ENCODE peak calls at places on chromosomes 2 and 18, in ten cellular contexts. One of them, this sample, is unnamed.

GRCh38 chr2:23651187-23651983 is 266.4 kb downstream of the KLHL29 start:
- DNase-seq in GM13977: no peak
- DNase-seq in CD4-positive, alpha-beta T cell: no peak
- DNase-seq in A549: no peak
- DNase-seq in astrocyte of the spinal cord: peak
- DNase-seq in mucosa of descending colon: no peak
- DNase-seq in tibial artery: no peak
- DNase-seq in K562: no peak
- DNase-seq in MM.1S: no peak
- DNase-seq in type B pancreatic cell: no peak
- DNase-seq in this sample: no peak

GRCh38 chr18:77820472-77820871 is 570.8 kb downstream of the GALR1 start:
- DNase-seq in GM13977: no peak
- DNase-seq in CD4-positive, alpha-beta T cell: no peak
- DNase-seq in A549: no peak
- DNase-seq in astrocyte of the spinal cord: no peak
- DNase-seq in mucosa of descending colon: no peak
- DNase-seq in tibial artery: no peak
- DNase-seq in K562: no peak
- DNase-seq in MM.1S: no peak
- DNase-seq in type B pancreatic cell: no peak
- DNase-seq in this sample: no peak

GRCh38 chr2:150325656-150326055 is 161.8 kb downstream of the RND3 start:
- DNase-seq in GM13977: no peak
- DNase-seq in CD4-positive, alpha-beta T cell: no peak
- DNase-seq in A549: no peak
- DNase-seq in astrocyte of the spinal cord: no peak
- DNase-seq in mucosa of descending colon: no peak
- DNase-seq in tibial artery: no peak
- DNase-seq in K562: no peak
- DNase-seq in MM.1S: no peak
- DNase-seq in type B pancreatic cell: no peak
- DNase-seq in this sample: no peak

GRCh38 chr18:49658871-49659378 is 97.1 kb downstream of the LIPG start:
- DNase-seq in GM13977: no peak
- DNase-seq in CD4-positive, alpha-beta T cell: no peak
- DNase-seq in A549: no peak
- DNase-seq in astrocyte of the spinal cord: no peak
- DNase-seq in mucosa of descending colon: no peak
- DNase-seq in tibial artery: no peak
- DNase-seq in K562: no peak
- DNase-seq in MM.1S: no peak
- DNase-seq in type B pancreatic cell: no peak
- DNase-seq in this sample: no peak

GRCh38 chr2:175432021-175432420 is 250.5 kb upstream of the ATP5MC3 start:
- DNase-seq in GM13977: no peak
- DNase-seq in CD4-positive, alpha-beta T cell: no peak
- DNase-seq in A549: no peak
- DNase-seq in astrocyte of the spinal cord: no peak
- DNase-seq in mucosa of descending colon: no peak
- DNase-seq in tibial artery: no peak
- DNase-seq in K562: no peak
- DNase-seq in MM.1S: no peak
- DNase-seq in type B pancreatic cell: no peak
- DNase-seq in this sample: no peak

GRCh38 chr18:23703057-23703986 is 14.1 kb downstream of the LAMA3 start:
- DNase-seq in GM13977: peak
- DNase-seq in CD4-positive, alpha-beta T cell: no peak
- DNase-seq in A549: peak
- DNase-seq in astrocyte of the spinal cord: peak
- DNase-seq in mucosa of descending colon: no peak
- DNase-seq in tibial artery: no peak
- DNase-seq in K562: peak
- DNase-seq in MM.1S: no peak
- DNase-seq in type B pancreatic cell: no peak
- DNase-seq in this sample: peak

GRCh38 chr2:27100036-27100435 is 13.5 kb downstream of the KHK start:
- DNase-seq in GM13977: no peak
- DNase-seq in CD4-positive, alpha-beta T cell: no peak
- DNase-seq in A549: no peak
- DNase-seq in astrocyte of the spinal cord: no peak
- DNase-seq in mucosa of descending colon: no peak
- DNase-seq in tibial artery: no peak
- DNase-seq in K562: no peak
- DNase-seq in MM.1S: no peak
- DNase-seq in type B pancreatic cell: no peak
- DNase-seq in this sample: no peak

GRCh38 chr18:62828091-62828640 is 112.8 kb downstream of the PHLPP1 start:
- DNase-seq in GM13977: no peak
- DNase-seq in CD4-positive, alpha-beta T cell: no peak
- DNase-seq in A549: no peak
- DNase-seq in astrocyte of the spinal cord: no peak
- DNase-seq in mucosa of descending colon: no peak
- DNase-seq in tibial artery: no peak
- DNase-seq in K562: no peak
- DNase-seq in MM.1S: no peak
- DNase-seq in type B pancreatic cell: no peak
- DNase-seq in this sample: no peak

GRCh38 chr2:10668402-10669012 is 21.3 kb downstream of the NOL10 start:
- DNase-seq in GM13977: peak
- DNase-seq in CD4-positive, alpha-beta T cell: no peak
- DNase-seq in A549: peak
- DNase-seq in astrocyte of the spinal cord: peak
- DNase-seq in mucosa of descending colon: no peak
- DNase-seq in tibial artery: no peak
- DNase-seq in K562: no peak
- DNase-seq in MM.1S: peak
- DNase-seq in type B pancreatic cell: no peak
- DNase-seq in this sample: peak

DNA sequence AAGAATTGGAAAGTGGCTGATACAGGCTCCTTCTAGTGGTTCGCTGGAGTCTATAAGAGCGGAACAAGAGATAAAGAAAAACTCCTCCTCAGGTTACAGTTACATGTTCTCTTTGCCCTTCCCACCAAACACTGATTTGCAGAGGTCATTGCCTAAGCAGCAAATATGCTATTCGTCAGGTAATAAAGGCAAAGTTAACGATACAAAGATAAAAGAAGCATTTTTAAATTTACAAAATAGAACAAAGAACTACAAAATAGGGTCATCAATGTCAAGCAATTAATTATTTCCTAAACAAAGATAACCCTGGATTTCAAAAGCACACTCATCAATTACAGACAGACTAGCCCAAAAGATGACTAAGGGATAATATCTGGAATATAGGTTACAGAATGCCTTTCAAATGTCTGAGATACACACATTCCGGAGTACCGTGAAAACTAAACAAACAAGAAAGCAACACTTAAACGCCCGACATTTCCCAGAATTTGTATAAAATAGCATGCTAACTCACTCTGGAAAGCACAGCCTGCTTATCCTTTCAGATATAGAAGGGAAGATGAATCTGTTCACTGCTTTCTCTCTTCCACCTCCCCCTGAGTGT is 186.4 kb downstream of the MREG start:
- DNase-seq in GM13977: no peak
- DNase-seq in CD4-positive, alpha-beta T cell: no peak
- DNase-seq in A549: peak
- DNase-seq in astrocyte of the spinal cord: no peak
- DNase-seq in mucosa of descending colon: no peak
- DNase-seq in tibial artery: no peak
- DNase-seq in K562: no peak
- DNase-seq in MM.1S: no peak
- DNase-seq in type B pancreatic cell: no peak
- DNase-seq in this sample: no peak
- TF ChIP-seq CTCF in GM13977: no peak
- TF ChIP-seq CTCF in CD4-positive, alpha-beta T cell: no peak
- TF ChIP-seq CTCF in A549: no peak
- TF ChIP-seq CTCF in astrocyte of the spinal cord: peak
- TF ChIP-seq CTCF in mucosa of descending colon: no peak
- TF ChIP-seq CTCF in tibial artery: no peak
- TF ChIP-seq CTCF in K562: no peak
- TF ChIP-seq CTCF in MM.1S: no peak
- TF ChIP-seq CTCF in type B pancreatic cell: no peak
- TF ChIP-seq CTCF in this sample: no peak

GRCh38 chr2:64918220-64918886 is 70.8 kb upstream of the SLC1A4 start:
- DNase-seq in GM13977: no peak
- DNase-seq in CD4-positive, alpha-beta T cell: no peak
- DNase-seq in A549: no peak
- DNase-seq in astrocyte of the spinal cord: no peak
- DNase-seq in mucosa of descending colon: no peak
- DNase-seq in tibial artery: no peak
- DNase-seq in K562: no peak
- DNase-seq in MM.1S: peak
- DNase-seq in type B pancreatic cell: no peak
- DNase-seq in this sample: no peak

GRCh38 chr2:64924178-64924934 is 64.8 kb upstream of the SLC1A4 start:
- DNase-seq in GM13977: no peak
- DNase-seq in CD4-positive, alpha-beta T cell: no peak
- DNase-seq in A549: no peak
- DNase-seq in astrocyte of the spinal cord: no peak
- DNase-seq in mucosa of descending colon: no peak
- DNase-seq in tibial artery: no peak
- DNase-seq in K562: no peak
- DNase-seq in MM.1S: no peak
- DNase-seq in type B pancreatic cell: no peak
- DNase-seq in this sample: no peak

GRCh38 chr2:64923385-64923710 is 65.9 kb upstream of the SLC1A4 start:
- DNase-seq in GM13977: no peak
- DNase-seq in CD4-positive, alpha-beta T cell: no peak
- DNase-seq in A549: no peak
- DNase-seq in astrocyte of the spinal cord: no peak
- DNase-seq in mucosa of descending colon: no peak
- DNase-seq in tibial artery: no peak
- DNase-seq in K562: no peak
- DNase-seq in MM.1S: no peak
- DNase-seq in type B pancreatic cell: no peak
- DNase-seq in this sample: no peak

GRCh38 chr2:64919261-64919660 is 69.9 kb upstream of the SLC1A4 start:
- DNase-seq in GM13977: no peak
- DNase-seq in CD4-positive, alpha-beta T cell: no peak
- DNase-seq in A549: no peak
- DNase-seq in astrocyte of the spinal cord: no peak
- DNase-seq in mucosa of descending colon: no peak
- DNase-seq in tibial artery: no peak
- DNase-seq in K562: no peak
- DNase-seq in MM.1S: no peak
- DNase-seq in type B pancreatic cell: no peak
- DNase-seq in this sample: no peak

DNA sequence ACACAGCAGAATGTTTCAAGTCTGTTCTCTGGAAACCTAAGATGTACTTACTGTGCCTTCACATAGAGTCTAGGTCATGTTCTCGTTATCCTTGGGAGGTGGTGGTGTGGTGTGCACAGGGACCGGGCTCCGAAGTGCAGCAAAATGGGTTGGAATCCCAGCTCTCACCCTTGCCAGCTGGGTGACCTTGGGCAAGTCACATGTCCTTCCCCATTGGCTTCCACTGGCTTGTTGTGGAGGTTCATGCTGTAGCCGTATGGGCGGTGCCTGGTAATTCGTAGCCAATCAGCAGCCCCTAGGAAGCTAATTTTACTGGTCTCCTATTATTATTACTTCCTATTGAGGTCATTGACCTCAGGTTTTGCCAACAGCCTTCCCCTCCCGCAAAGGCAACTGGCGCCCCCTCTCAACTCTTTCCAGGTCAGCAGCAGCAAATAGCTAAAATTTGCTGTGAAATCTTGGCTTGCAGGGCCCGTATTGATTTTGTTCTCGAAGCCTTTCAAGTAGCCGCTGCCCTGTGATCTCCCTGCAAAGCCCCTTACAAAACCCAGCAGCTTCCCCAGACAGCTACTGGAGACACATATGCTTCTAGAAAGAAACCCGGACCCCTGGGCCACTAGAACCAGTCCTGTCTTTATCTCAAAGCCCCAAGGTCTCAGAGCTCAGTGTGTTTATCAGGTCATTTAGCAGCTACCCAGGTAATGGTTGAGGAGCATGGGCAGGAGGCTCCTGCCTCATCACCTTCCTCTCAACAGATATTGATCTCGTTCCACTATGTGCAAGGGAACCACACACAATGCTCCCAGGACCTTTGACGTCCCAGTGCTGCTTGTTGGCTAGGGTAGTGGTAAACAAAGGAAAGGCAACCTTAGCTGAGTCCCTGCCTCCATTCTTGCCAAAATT is 66.5 kb upstream of the SLC1A4 start:
- DNase-seq in GM13977: no peak
- DNase-seq in CD4-positive, alpha-beta T cell: no peak
- DNase-seq in A549: no peak
- DNase-seq in astrocyte of the spinal cord: no peak
- DNase-seq in mucosa of descending colon: no peak
- DNase-seq in tibial artery: no peak
- DNase-seq in K562: no peak
- DNase-seq in MM.1S: no peak
- DNase-seq in type B pancreatic cell: no peak
- DNase-seq in this sample: no peak
- TF ChIP-seq CTCF in GM13977: peak
- TF ChIP-seq CTCF in CD4-positive, alpha-beta T cell: no peak
- TF ChIP-seq CTCF in A549: no peak
- TF ChIP-seq CTCF in astrocyte of the spinal cord: no peak
- TF ChIP-seq CTCF in mucosa of descending colon: no peak
- TF ChIP-seq CTCF in tibial artery: no peak
- TF ChIP-seq CTCF in K562: peak
- TF ChIP-seq CTCF in MM.1S: no peak
- TF ChIP-seq CTCF in type B pancreatic cell: no peak
- TF ChIP-seq CTCF in this sample: no peak

DNA sequence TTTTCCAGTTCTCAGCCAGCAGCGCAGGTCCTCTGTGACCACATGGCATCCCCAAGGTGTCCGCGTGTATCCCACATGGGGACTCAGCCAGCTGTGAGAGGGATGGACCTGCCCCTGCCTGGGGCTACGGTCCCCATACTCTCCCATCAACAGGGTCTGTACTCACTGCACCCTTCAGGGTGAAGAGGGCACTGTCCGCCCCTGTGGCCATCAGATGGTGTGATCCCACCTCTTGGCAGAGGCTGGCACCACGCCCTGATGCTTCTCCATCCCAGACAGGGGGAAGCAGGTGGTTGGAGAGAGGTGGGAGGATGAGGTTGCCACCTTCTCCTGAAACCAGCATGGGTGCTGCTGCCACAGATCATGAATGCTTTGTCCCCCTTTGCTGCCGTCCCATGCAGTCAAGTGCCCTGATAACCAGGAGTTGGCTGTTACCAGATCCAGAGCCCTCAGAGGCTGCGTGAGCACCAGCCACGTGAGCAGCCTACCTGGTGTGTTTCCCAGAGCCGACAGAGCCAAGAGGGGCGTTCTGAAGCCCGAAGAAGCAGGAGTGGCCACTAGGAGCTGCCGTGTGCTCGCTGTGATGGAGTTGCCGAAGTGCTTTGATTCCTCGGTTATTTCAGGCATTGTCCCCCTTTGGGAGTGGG is 93.9 kb downstream of the SH3RF3 start:
- DNase-seq in GM13977: no peak
- DNase-seq in CD4-positive, alpha-beta T cell: no peak
- DNase-seq in A549: no peak
- DNase-seq in astrocyte of the spinal cord: no peak
- DNase-seq in mucosa of descending colon: no peak
- DNase-seq in tibial artery: no peak
- DNase-seq in K562: no peak
- DNase-seq in MM.1S: no peak
- DNase-seq in type B pancreatic cell: no peak
- DNase-seq in this sample: no peak
- TF ChIP-seq CTCF in GM13977: no peak
- TF ChIP-seq CTCF in CD4-positive, alpha-beta T cell: no peak
- TF ChIP-seq CTCF in A549: no peak
- TF ChIP-seq CTCF in astrocyte of the spinal cord: peak
- TF ChIP-seq CTCF in mucosa of descending colon: no peak
- TF ChIP-seq CTCF in tibial artery: no peak
- TF ChIP-seq CTCF in K562: no peak
- TF ChIP-seq CTCF in MM.1S: no peak
- TF ChIP-seq CTCF in type B pancreatic cell: peak
- TF ChIP-seq CTCF in this sample: no peak

GRCh38 chr2:52145005-52145404 is 1113.1 kb upstream of the NRXN1 start:
- DNase-seq in GM13977: no peak
- DNase-seq in CD4-positive, alpha-beta T cell: no peak
- DNase-seq in A549: no peak
- DNase-seq in astrocyte of the spinal cord: peak
- DNase-seq in mucosa of descending colon: no peak
- DNase-seq in tibial artery: no peak
- DNase-seq in K562: no peak
- DNase-seq in MM.1S: no peak
- DNase-seq in type B pancreatic cell: no peak
- DNase-seq in this sample: no peak
- TF ChIP-seq CTCF in GM13977: no peak
- TF ChIP-seq CTCF in CD4-positive, alpha-beta T cell: no peak
- TF ChIP-seq CTCF in A549: no peak
- TF ChIP-seq CTCF in astrocyte of the spinal cord: no peak
- TF ChIP-seq CTCF in mucosa of descending colon: no peak
- TF ChIP-seq CTCF in tibial artery: no peak
- TF ChIP-seq CTCF in K562: no peak
- TF ChIP-seq CTCF in MM.1S: no peak
- TF ChIP-seq CTCF in type B pancreatic cell: no peak
- TF ChIP-seq CTCF in this sample: no peak